ENCODE peak calls at places on chromosomes 3 and 15, in eight cellular contexts. One of them, this sample, is unnamed.

GRCh38 chr3:99969133-99969532 is 145.2 kb downstream of the FILIP1L start:
- DNase-seq in NCI-H510A: no peak
- DNase-seq in activated CD4-positive, alpha-beta T cell treated with anti-CD3 and anti-CD28 coated beads, Interleukin-2, amount 10 ng/mL, durations not matched to agents 7 days and 5 days: no peak
- DNase-seq in stimulated activated CD4-positive, alpha-beta T cell treated with anti-CD3 and anti-CD28 coated beads, Interleukin-1b, Interleukin-23, amount 100 ng/mL, for 4 hours: no peak
- DNase-seq in DMS79 treated with DMSO at 0.1 percent for 48 hours: no peak
- DNase-seq in activated gamma-delta T cell treated with Interleukin-2 at 50 U/mL for 16 hours: no peak
- DNase-seq in H4: no peak
- DNase-seq in ACHN: no peak
- DNase-seq in this sample: no peak

GRCh38 chr15:77415450-77416448 is 4.2 kb downstream of the PEAK1 start:
- DNase-seq in activated CD4-positive, alpha-beta T cell treated with anti-CD3 and anti-CD28 coated beads, Interleukin-2, amount 10 ng/mL, durations not matched to agents 7 days and 5 days: no peak
- DNase-seq in ACHN: no peak
- DNase-seq in NCI-H510A: no peak
- DNase-seq in DMS79 treated with DMSO at 0.1 percent for 48 hours: no peak
- DNase-seq in H4: no peak
- DNase-seq in activated gamma-delta T cell treated with Interleukin-2 at 50 U/mL for 16 hours: no peak
- DNase-seq in stimulated activated CD4-positive, alpha-beta T cell treated with anti-CD3 and anti-CD28 coated beads, Interleukin-1b, Interleukin-23, amount 100 ng/mL, for 4 hours: no peak
- DNase-seq in this sample: no peak

GRCh38 chr3:71545330-71545729 is 38.2 kb downstream of the FOXP1 start:
- DNase-seq in activated gamma-delta T cell treated with Interleukin-2 at 50 U/mL for 16 hours: no peak
- DNase-seq in H4: no peak
- DNase-seq in NCI-H510A: no peak
- DNase-seq in activated CD4-positive, alpha-beta T cell treated with anti-CD3 and anti-CD28 coated beads, Interleukin-2, amount 10 ng/mL, durations not matched to agents 7 days and 5 days: no peak
- DNase-seq in stimulated activated CD4-positive, alpha-beta T cell treated with anti-CD3 and anti-CD28 coated beads, Interleukin-1b, Interleukin-23, amount 100 ng/mL, for 4 hours: no peak
- DNase-seq in ACHN: no peak
- DNase-seq in DMS79 treated with DMSO at 0.1 percent for 48 hours: no peak
- DNase-seq in this sample: no peak

GRCh38 chr3:10816019-10816862 is at the start of gene SLC6A11:
- DNase-seq in activated gamma-delta T cell treated with Interleukin-2 at 50 U/mL for 16 hours: no peak
- DNase-seq in H4: no peak
- DNase-seq in activated CD4-positive, alpha-beta T cell treated with anti-CD3 and anti-CD28 coated beads, Interleukin-2, amount 10 ng/mL, durations not matched to agents 7 days and 5 days: no peak
- DNase-seq in stimulated activated CD4-positive, alpha-beta T cell treated with anti-CD3 and anti-CD28 coated beads, Interleukin-1b, Interleukin-23, amount 100 ng/mL, for 4 hours: no peak
- DNase-seq in ACHN: no peak
- DNase-seq in DMS79 treated with DMSO at 0.1 percent for 48 hours: no peak
- DNase-seq in NCI-H510A: no peak
- DNase-seq in this sample: no peak

GRCh38 chr3:15953841-15954240 is 156.1 kb upstream of the ANKRD28 start:
- DNase-seq in H4: no peak
- DNase-seq in DMS79 treated with DMSO at 0.1 percent for 48 hours: no peak
- DNase-seq in activated CD4-positive, alpha-beta T cell treated with anti-CD3 and anti-CD28 coated beads, Interleukin-2, amount 10 ng/mL, durations not matched to agents 7 days and 5 days: no peak
- DNase-seq in stimulated activated CD4-positive, alpha-beta T cell treated with anti-CD3 and anti-CD28 coated beads, Interleukin-1b, Interleukin-23, amount 100 ng/mL, for 4 hours: no peak
- DNase-seq in NCI-H510A: no peak
- DNase-seq in activated gamma-delta T cell treated with Interleukin-2 at 50 U/mL for 16 hours: no peak
- DNase-seq in ACHN: peak
- DNase-seq in this sample: no peak

GRCh38 chr3:852033-852432 is 240.8 kb upstream of the CNTN6 start:
- DNase-seq in stimulated activated CD4-positive, alpha-beta T cell treated with anti-CD3 and anti-CD28 coated beads, Interleukin-1b, Interleukin-23, amount 100 ng/mL, for 4 hours: no peak
- DNase-seq in DMS79 treated with DMSO at 0.1 percent for 48 hours: no peak
- DNase-seq in activated CD4-positive, alpha-beta T cell treated with anti-CD3 and anti-CD28 coated beads, Interleukin-2, amount 10 ng/mL, durations not matched to agents 7 days and 5 days: no peak
- DNase-seq in NCI-H510A: no peak
- DNase-seq in H4: peak
- DNase-seq in ACHN: peak
- DNase-seq in activated gamma-delta T cell treated with Interleukin-2 at 50 U/mL for 16 hours: no peak
- DNase-seq in this sample: no peak

GRCh38 chr3:189863031-189863430 is 231.8 kb downstream of the TP63 start:
- DNase-seq in DMS79 treated with DMSO at 0.1 percent for 48 hours: no peak
- DNase-seq in ACHN: no peak
- DNase-seq in stimulated activated CD4-positive, alpha-beta T cell treated with anti-CD3 and anti-CD28 coated beads, Interleukin-1b, Interleukin-23, amount 100 ng/mL, for 4 hours: no peak
- DNase-seq in H4: peak
- DNase-seq in activated CD4-positive, alpha-beta T cell treated with anti-CD3 and anti-CD28 coated beads, Interleukin-2, amount 10 ng/mL, durations not matched to agents 7 days and 5 days: no peak
- DNase-seq in activated gamma-delta T cell treated with Interleukin-2 at 50 U/mL for 16 hours: no peak
- DNase-seq in NCI-H510A: no peak
- DNase-seq in this sample: no peak

GRCh38 chr15:57382222-57382621 is 5.9 kb downstream of the CGNL1 start:
- DNase-seq in activated CD4-positive, alpha-beta T cell treated with anti-CD3 and anti-CD28 coated beads, Interleukin-2, amount 10 ng/mL, durations not matched to agents 7 days and 5 days: no peak
- DNase-seq in ACHN: no peak
- DNase-seq in NCI-H510A: peak
- DNase-seq in DMS79 treated with DMSO at 0.1 percent for 48 hours: peak
- DNase-seq in stimulated activated CD4-positive, alpha-beta T cell treated with anti-CD3 and anti-CD28 coated beads, Interleukin-1b, Interleukin-23, amount 100 ng/mL, for 4 hours: no peak
- DNase-seq in activated gamma-delta T cell treated with Interleukin-2 at 50 U/mL for 16 hours: no peak
- DNase-seq in H4: no peak
- DNase-seq in this sample: no peak

GRCh38 chr3:186150234-186150830 is 41.4 kb upstream of the ETV5 start:
- DNase-seq in ACHN: no peak
- DNase-seq in H4: no peak
- DNase-seq in DMS79 treated with DMSO at 0.1 percent for 48 hours: no peak
- DNase-seq in NCI-H510A: no peak
- DNase-seq in stimulated activated CD4-positive, alpha-beta T cell treated with anti-CD3 and anti-CD28 coated beads, Interleukin-1b, Interleukin-23, amount 100 ng/mL, for 4 hours: no peak
- DNase-seq in activated CD4-positive, alpha-beta T cell treated with anti-CD3 and anti-CD28 coated beads, Interleukin-2, amount 10 ng/mL, durations not matched to agents 7 days and 5 days: no peak
- DNase-seq in activated gamma-delta T cell treated with Interleukin-2 at 50 U/mL for 16 hours: no peak
- DNase-seq in this sample: no peak

GRCh38 chr3:21170964-21171363 is 580.0 kb downstream of the ZNF385D start:
- DNase-seq in activated CD4-positive, alpha-beta T cell treated with anti-CD3 and anti-CD28 coated beads, Interleukin-2, amount 10 ng/mL, durations not matched to agents 7 days and 5 days: no peak
- DNase-seq in H4: no peak
- DNase-seq in activated gamma-delta T cell treated with Interleukin-2 at 50 U/mL for 16 hours: no peak
- DNase-seq in DMS79 treated with DMSO at 0.1 percent for 48 hours: no peak
- DNase-seq in stimulated activated CD4-positive, alpha-beta T cell treated with anti-CD3 and anti-CD28 coated beads, Interleukin-1b, Interleukin-23, amount 100 ng/mL, for 4 hours: no peak
- DNase-seq in NCI-H510A: no peak
- DNase-seq in ACHN: peak
- DNase-seq in this sample: no peak

GRCh38 chr15:85006201-85006600 is 24.5 kb downstream of the PDE8A start:
- DNase-seq in DMS79 treated with DMSO at 0.1 percent for 48 hours: no peak
- DNase-seq in ACHN: no peak
- DNase-seq in stimulated activated CD4-positive, alpha-beta T cell treated with anti-CD3 and anti-CD28 coated beads, Interleukin-1b, Interleukin-23, amount 100 ng/mL, for 4 hours: no peak
- DNase-seq in activated CD4-positive, alpha-beta T cell treated with anti-CD3 and anti-CD28 coated beads, Interleukin-2, amount 10 ng/mL, durations not matched to agents 7 days and 5 days: no peak
- DNase-seq in NCI-H510A: no peak
- DNase-seq in activated gamma-delta T cell treated with Interleukin-2 at 50 U/mL for 16 hours: no peak
- DNase-seq in H4: no peak
- DNase-seq in this sample: no peak

This sample was measured in CD14-positive monocyte.